ENCODE peak calls at places on chromosome 5, in seven cellular contexts. M is HepG2, O is endodermal cell, Z is GM23338, G is tibial artery, U is epithelial cell of esophagus, F is Peyer's patch. X is an unnamed sample.

GRCh38 chr5:33929925-33930690 is 6.1 kb upstream of the RXFP3 start:
- DNase-seq in M (no peak), O (no peak), Z (no peak), G (no peak), U (peak; percentile 63), F (no peak), X (no peak)

GRCh38 chr5:123035950-123036390 is 555 bp downstream of the PPIC start:
- DNase-seq in M (peak; percentile 22), O (peak; percentile 88), Z (peak; percentile 77), G (peak; percentile 83), U (peak; percentile 59), F (no peak), X (peak; percentile 67)

GRCh38 chr5:127957183-127957582 is 126.4 kb upstream of the SLC12A2 start:
- DNase-seq in M (peak; percentile 10), O (no peak), Z (no peak), G (no peak), U (peak; percentile 20), F (no peak), X (peak; percentile 92)

GRCh38 chr5:103617090-103617489 is 54.5 kb upstream of the NUDT12 start:
- DNase-seq in M (no peak), O (no peak), Z (no peak), G (no peak), U (no peak), F (no peak), X (no peak)

GRCh38 chr5:141641634-141642278 is 5.0 kb downstream of the RELL2 start:
- DNase-seq in M (no peak), O (no peak), Z (peak; percentile 40), G (no peak), U (peak; percentile 81), F (no peak), X (peak; percentile 83)

GRCh38 chr5:89343666-89344065 is 460.7 kb upstream of the MEF2C start:
- DNase-seq in M (no peak), O (no peak), Z (no peak), G (no peak), U (peak; percentile 13), F (peak; percentile 63), X (no peak)

GRCh38 chr5:175060264-175060663 is 335.9 kb downstream of the MSX2 start:
- DNase-seq in M (no peak), O (no peak), Z (peak; percentile 1), G (no peak), U (no peak), F (no peak), X (no peak)

GRCh38 chr5:136886623-136887022 is 521.3 kb upstream of the TRPC7 start:
- DNase-seq in M (no peak), O (no peak), Z (no peak), G (no peak), U (peak; percentile 2), F (no peak), X (no peak)

GRCh38 chr5:57695179-57695578 is 212.6 kb upstream of the ACTBL2 start:
- DNase-seq in M (peak; percentile 91), O (no peak), Z (no peak), G (no peak), U (peak; percentile 51), F (no peak), X (no peak)

GRCh38 chr5:134240421-134240962 is 14.6 kb upstream of the PPP2CA start:
- DNase-seq in M (peak; percentile 44), O (peak; percentile 52), Z (no peak), G (no peak), U (peak; percentile 77), F (no peak), X (no peak)

GRCh38 chr5:134242146-134242545 is 16.3 kb upstream of the PPP2CA start:
- DNase-seq in M (peak; percentile 67), O (no peak), Z (no peak), G (no peak), U (peak; percentile 47), F (no peak), X (peak; percentile 16)

GRCh38 chr5:134236208-134236761 is 10.4 kb upstream of the PPP2CA start:
- DNase-seq in M (no peak), O (no peak), Z (no peak), G (no peak), U (no peak), F (no peak), X (no peak)

GRCh38 chr5:134236820-134237219 is 10.9 kb upstream of the PPP2CA start:
- DNase-seq in M (no peak), O (no peak), Z (no peak), G (no peak), U (no peak), F (no peak), X (no peak)
- TF ChIP-seq CTCF in M (no peak), O (no peak), Z (no peak), G (no peak), U (no peak), F (no peak), X (no peak)

GRCh38 chr5:161851691-161852299 is 3.9 kb downstream of the GABRA1 start:
- DNase-seq in M (no peak), O (no peak), Z (peak; percentile 22), G (no peak), U (peak; percentile 6), F (no peak), X (peak; percentile 30)
- TF ChIP-seq CTCF in M (no peak), O (peak; percentile 63), Z (peak; percentile 47), G (no peak), U (peak; percentile 24), F (no peak), X (peak; percentile 45)

GRCh38 chr5:2047341-2047927 is 164.7 kb upstream of the IRX4 start:
- DNase-seq in M (no peak), O (no peak), Z (no peak), G (no peak), U (no peak), F (no peak), X (no peak)

GRCh38 chr5:2044041-2044440 is 161.3 kb upstream of the IRX4 start:
- DNase-seq in M (no peak), O (no peak), Z (no peak), G (no peak), U (no peak), F (no peak), X (no peak)

GRCh38 chr5:2052687-2053086 is 170.0 kb upstream of the IRX4 start:
- DNase-seq in M (no peak), O (no peak), Z (peak; percentile 13), G (no peak), U (no peak), F (no peak), X (no peak)

GRCh38 chr5:2049876-2050275 is 167.2 kb upstream of the IRX4 start:
- DNase-seq in M (no peak), O (no peak), Z (no peak), G (no peak), U (no peak), F (no peak), X (no peak)
- TF ChIP-seq CTCF in M (no peak), O (no peak), Z (no peak), G (no peak), U (no peak), F (no peak), X (no peak)

GRCh38 chr5:168881427-168882149 is 302.4 kb upstream of the PANK3 start:
- DNase-seq in M (no peak), O (peak; percentile 90), Z (peak; percentile 72), G (no peak), U (peak; percentile 1), F (no peak), X (no peak)
- TF ChIP-seq CTCF in M (no peak), O (peak; percentile 65), Z (peak; percentile 17), G (no peak), U (no peak), F (no peak), X (no peak)

DNA sequence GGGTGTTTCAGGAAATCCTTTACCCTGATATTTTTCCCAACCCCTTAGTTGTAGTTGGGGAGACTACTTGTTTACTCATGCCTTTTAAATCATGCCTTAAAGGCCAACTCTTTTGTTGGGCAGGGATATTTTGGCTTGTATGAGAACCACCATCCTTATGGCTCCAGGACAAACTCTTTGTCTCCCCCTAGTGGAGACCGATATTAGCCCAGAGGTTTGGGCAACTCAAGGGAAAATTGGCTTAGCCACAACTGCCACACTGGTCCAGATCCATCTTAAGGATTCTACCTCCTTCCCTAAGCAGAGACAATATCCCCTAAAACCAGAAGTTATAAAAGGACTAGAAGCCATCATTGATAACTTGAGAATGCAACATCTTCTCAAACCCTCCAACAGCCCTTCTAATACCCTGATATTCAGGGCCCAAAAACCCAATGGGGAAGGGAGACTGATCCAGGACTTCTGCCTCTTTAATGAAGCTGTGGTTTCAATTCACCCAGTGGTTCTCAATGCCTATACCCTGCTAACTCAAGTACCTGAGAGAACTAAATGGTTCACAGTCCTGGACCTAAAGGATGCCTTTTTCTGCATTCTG is 100.9 kb upstream of the HCN1 start:
- DNase-seq in M (no peak), O (peak; percentile 61), Z (peak; percentile 60), G (no peak), U (peak; percentile 1), F (no peak), X (no peak)
- TF ChIP-seq CTCF in M (no peak), O (peak; percentile 76), Z (peak; percentile 77), G (no peak), U (peak; percentile 16), F (no peak), X (peak; percentile 38)

GRCh38 chr5:167800405-167800804 is 491.0 kb upstream of the WWC1 start:
- DNase-seq in M (no peak), O (peak; percentile 28), Z (no peak), G (no peak), U (no peak), F (no peak), X (no peak)

GRCh38 chr5:167798427-167798826 is 493.0 kb upstream of the WWC1 start:
- DNase-seq in M (no peak), O (peak; percentile 38), Z (no peak), G (no peak), U (no peak), F (no peak), X (no peak)

GRCh38 chr5:167794121-167794520 is 497.3 kb upstream of the WWC1 start:
- DNase-seq in M (no peak), O (peak; percentile 6), Z (no peak), G (no peak), U (no peak), F (no peak), X (no peak)

GRCh38 chr5:167796636-167797035 is 494.8 kb upstream of the WWC1 start:
- DNase-seq in M (no peak), O (no peak), Z (no peak), G (no peak), U (no peak), F (no peak), X (no peak)

DNA sequence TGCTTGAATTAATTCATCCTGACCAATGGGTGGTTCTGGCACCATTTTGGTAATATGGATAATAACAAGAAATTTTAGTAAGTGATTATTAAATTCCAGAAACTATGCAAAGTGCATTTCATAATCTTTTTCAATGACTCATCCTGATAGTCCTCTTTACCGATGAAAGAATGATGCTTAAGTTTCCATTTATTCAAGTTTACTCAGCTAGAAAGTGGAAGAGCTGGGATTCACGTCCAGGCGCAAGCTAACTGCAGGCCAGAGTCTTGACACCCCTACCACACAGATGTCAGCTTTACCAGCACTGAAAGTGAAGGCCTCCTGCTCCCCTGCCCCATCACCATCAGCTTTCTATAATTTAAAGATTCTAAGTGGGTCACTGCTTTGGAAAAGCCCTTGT is 493.5 kb upstream of the WWC1 start:
- DNase-seq in M (no peak), O (peak; percentile 14), Z (no peak), G (no peak), U (peak; percentile 70), F (no peak), X (no peak)
- TF ChIP-seq CTCF in M (no peak), O (no peak), Z (no peak), G (no peak), U (no peak), F (no peak), X (no peak)

GRCh38 chr5:172010278-172010677 is 3.8 kb upstream of the FBXW11 start:
- DNase-seq in M (peak; percentile 10), O (no peak), Z (peak; percentile 37), G (no peak), U (peak; percentile 24), F (no peak), X (peak; percentile 37)
- TF ChIP-seq CTCF in M (peak; percentile 40), O (peak; percentile 43), Z (peak; percentile 34), G (no peak), U (peak; percentile 32), F (no peak), X (no peak)